ENCODE peak calls at places on chromosomes 3 and 15, in seven cellular contexts. S, H, O, R, G, V and I are unnamed samples.

GRCh38 chr3:62226601-62227339 is 146.6 kb downstream of the FEZF2 start:
- DNase-seq in S (no peak), O (no peak), H (no peak), R (no peak), G (no peak), V (no peak), I (no peak)

GRCh38 chr3:172249039-172249438 is 199.2 kb downstream of the GHSR start:
- DNase-seq in G (no peak), H (no peak), O (peak; percentile 56), R (peak; percentile 52), S (no peak), V (no peak), I (no peak)

GRCh38 chr3:8629151-8630021 is 15.2 kb downstream of the SSUH2 start:
- DNase-seq in G (no peak), O (peak; percentile 51), R (peak; percentile 81), V (peak; percentile 45), S (peak; percentile 88), H (peak; percentile 76), I (peak; percentile 66)

GRCh38 chr15:67843092-67843501 is 3.3 kb upstream of the RNU6-1 start:
- DNase-seq in R (no peak), O (no peak), G (no peak), H (no peak), V (no peak), S (no peak), I (no peak)

GRCh38 chr3:149199474-149199873 is 22.2 kb downstream of the CP start:
- DNase-seq in H (no peak), V (peak; percentile 82), G (no peak), O (peak; percentile 73), R (peak; percentile 17), S (no peak), I (peak; percentile 21)

GRCh38 chr15:71154607-71155200 is 39.4 kb downstream of the THSD4 start:
- DNase-seq in R (no peak), G (no peak), V (no peak), H (no peak), O (no peak), S (no peak), I (no peak)

GRCh38 chr15:75309711-75310110 is 26.2 kb upstream of the COMMD4 start:
- DNase-seq in G (no peak), R (peak; percentile 18), H (no peak), O (peak; percentile 74), V (no peak), S (no peak), I (no peak)

GRCh38 chr3:152365766-152366593 is 97.3 kb downstream of the MBNL1 start:
- DNase-seq in G (no peak), S (no peak), O (peak; percentile 54), H (no peak), R (peak; percentile 40), V (peak; percentile 41), I (no peak)

GRCh38 chr3:12972043-12972442 is 101.2 kb downstream of the IQSEC1 start:
- DNase-seq in H (no peak), R (no peak), V (no peak), O (no peak), G (no peak), S (no peak), I (no peak)

GRCh38 chr3:196168808-196169391 is 42.3 kb downstream of the ZDHHC19 start:
- DNase-seq in H (peak; percentile 82), G (no peak), V (no peak), R (no peak), O (peak; percentile 28), S (no peak), I (no peak)

GRCh38 chr3:149610351-149611105 is 47.3 kb downstream of the WWTR1 start:
- DNase-seq in V (peak; percentile 64), S (no peak), O (no peak), R (no peak), H (no peak), G (no peak), I (no peak)

GRCh38 chr3:184710870-184711365 is 946 bp downstream of the MAGEF1 start:
- DNase-seq in V (no peak), G (no peak), H (no peak), S (no peak), O (no peak), R (no peak), I (no peak)

GRCh38 chr3:100796556-100796955 is 87.3 kb downstream of the TFG start:
- DNase-seq in V (peak; percentile 62), R (no peak), H (no peak), G (peak; percentile 9), O (peak; percentile 63), S (no peak), I (no peak)

GRCh38 chr15:64426845-64427465 is 33.4 kb upstream of the ZNF609 start:
- DNase-seq in G (peak; percentile 49), V (peak; percentile 74), O (peak; percentile 69), R (no peak), H (no peak), S (no peak), I (no peak)

DNA sequence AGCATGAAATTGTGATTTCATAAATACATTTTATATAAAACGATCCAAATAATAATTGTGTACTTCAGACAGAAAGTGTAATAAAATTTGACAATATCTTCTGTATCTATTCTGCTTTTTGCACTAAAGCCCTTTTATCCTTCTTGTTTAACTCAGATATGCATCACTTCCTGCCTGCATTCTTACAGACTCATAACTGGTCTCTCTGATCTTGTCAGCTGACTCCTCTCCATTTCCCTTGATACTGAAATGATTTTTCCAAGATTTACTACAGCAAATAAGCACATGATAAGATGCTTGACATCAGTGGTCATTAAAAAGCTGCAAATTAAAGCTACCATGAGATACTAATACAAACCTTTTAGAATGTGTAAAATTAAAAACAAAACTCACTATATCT is 25.3 kb upstream of the SI start:
- DNase-seq in V (no peak), S (no peak), H (no peak), G (no peak), O (no peak), R (no peak), I (no peak)
- H3K4me3 ChIP-seq in V (no peak overlapping the region), S (no peak overlapping the region), H (no peak overlapping the region), G (no peak overlapping the region), O (no peak overlapping the region), R (no peak overlapping the region), I (no peak overlapping the region)

GRCh38 chr3:71406945-71407629 is 176.4 kb downstream of the FOXP1 start:
- DNase-seq in V (no peak), H (no peak), S (no peak), O (no peak), G (no peak), R (no peak), I (no peak)

GRCh38 chr3:71407833-71408232 is 175.7 kb downstream of the FOXP1 start:
- DNase-seq in H (no peak), V (no peak), S (no peak), G (no peak), R (no peak), O (no peak), I (no peak)

GRCh38 chr3:71413572-71413971 is 170.0 kb downstream of the FOXP1 start:
- DNase-seq in G (no peak), S (no peak), O (no peak), H (no peak), V (peak; percentile 53), R (no peak), I (no peak)

GRCh38 chr3:71409352-71409751 is 174.2 kb downstream of the FOXP1 start:
- DNase-seq in V (no peak), G (no peak), R (no peak), O (no peak), H (no peak), S (no peak), I (no peak)

GRCh38 chr3:71408903-71409302 is 174.6 kb downstream of the FOXP1 start:
- DNase-seq in V (no peak), R (no peak), H (no peak), G (no peak), S (no peak), O (no peak), I (no peak)
- H3K4me3 ChIP-seq in V (no peak overlapping the region), R (no peak overlapping the region), H (no peak overlapping the region), G (no peak overlapping the region), S (no peak overlapping the region), O (no peak overlapping the region), I (no peak overlapping the region)

GRCh38 chr3:141405581-141405980 is 37.3 kb downstream of the ZBTB38 start:
- DNase-seq in G (no peak), S (no peak), R (no peak), V (no peak), O (peak; percentile 81), H (no peak), I (no peak)

GRCh38 chr3:141403576-141403975 is 35.3 kb downstream of the ZBTB38 start:
- DNase-seq in O (no peak), G (no peak), R (no peak), S (no peak), H (no peak), V (no peak), I (no peak)

GRCh38 chr3:141406265-141406664 is 38.0 kb downstream of the ZBTB38 start:
- DNase-seq in G (no peak), S (no peak), R (no peak), H (no peak), O (no peak), V (no peak), I (no peak)

GRCh38 chr3:141407043-141407442 is 38.7 kb downstream of the ZBTB38 start:
- DNase-seq in S (no peak), V (no peak), G (no peak), R (peak; percentile 97), H (no peak), O (peak; percentile 99), I (peak; percentile 93)

GRCh38 chr3:141405025-141405424 is 36.7 kb downstream of the ZBTB38 start:
- DNase-seq in H (no peak), V (peak; percentile 90), O (peak; percentile 65), G (no peak), S (no peak), R (peak; percentile 59), I (peak; percentile 39)
- H3K4me3 ChIP-seq in H (peak overlapping the region; percentile 76), V (peak overlapping the region; percentile 48), O (no peak overlapping the region), G (no peak overlapping the region), S (no peak overlapping the region), R (peak overlapping the region; percentile 74), I (no peak overlapping the region)

DNA sequence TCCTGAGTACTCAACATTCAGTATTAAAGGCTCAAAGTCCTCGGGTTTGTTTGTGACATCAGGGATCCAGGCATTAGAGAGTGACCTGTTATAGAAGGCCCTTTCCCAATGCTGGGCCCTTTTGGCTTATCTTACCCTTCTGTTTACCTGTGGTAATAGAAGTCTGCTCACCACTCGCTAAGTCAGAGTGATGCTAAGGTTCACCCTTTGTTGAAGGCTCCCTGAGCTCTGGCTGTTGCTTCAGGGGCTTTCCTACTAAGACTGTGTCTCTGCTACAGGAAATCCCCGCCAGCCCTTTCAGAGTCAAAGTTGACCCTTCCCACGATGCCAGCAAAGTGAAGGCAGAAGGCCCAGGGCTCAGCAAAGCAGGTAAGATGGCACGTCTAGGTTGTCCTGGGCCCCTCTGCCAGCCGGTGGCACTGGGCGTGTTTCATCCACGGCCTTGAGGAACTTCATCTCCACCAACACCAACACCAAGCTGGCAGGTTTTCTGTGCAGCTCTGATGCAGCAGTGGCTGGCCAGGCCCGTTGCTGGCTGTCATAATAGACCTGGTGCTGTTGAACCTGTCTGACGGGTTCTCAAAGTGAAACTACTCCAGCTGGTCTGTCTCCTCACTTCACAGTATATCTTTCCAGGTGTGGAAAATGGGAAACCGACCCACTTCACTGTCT is 99.1 kb downstream of the DNASE1L3 start:
- DNase-seq in O (no peak), G (no peak), V (peak; percentile 28), R (no peak), H (peak; percentile 91), S (no peak), I (no peak)
- H3K4me3 ChIP-seq in O (no peak overlapping the region), G (no peak overlapping the region), V (no peak overlapping the region), R (no peak overlapping the region), H (no peak overlapping the region), S (no peak overlapping the region), I (no peak overlapping the region)